ENCODE peak calls at places on chromosomes 16 and 17, in four cellular contexts. One of them, this sample, is unnamed.

GRCh38 chr17:67431210-67432015 is 54.3 kb downstream of the PITPNC1 start:
- DNase-seq in fibroblast of the aortic adventitia: peak
- DNase-seq in fibroblast of lung: peak
- DNase-seq in fibroblast of mammary gland: peak
- DNase-seq in this sample: peak

GRCh38 chr17:63275318-63275967 is 170.7 kb downstream of the CYB561 start:
- DNase-seq in fibroblast of the aortic adventitia: peak
- DNase-seq in fibroblast of lung: peak
- DNase-seq in fibroblast of mammary gland: peak
- DNase-seq in this sample: peak

GRCh38 chr16:85716680-85717038 is 27.9 kb upstream of the GINS2 start:
- DNase-seq in fibroblast of the aortic adventitia: no peak
- DNase-seq in fibroblast of lung: no peak
- DNase-seq in fibroblast of mammary gland: no peak
- DNase-seq in this sample: no peak

GRCh38 chr16:69633375-69633774 is 67.6 kb downstream of the NFAT5 start:
- DNase-seq in fibroblast of the aortic adventitia: no peak
- DNase-seq in fibroblast of lung: no peak
- DNase-seq in fibroblast of mammary gland: no peak
- DNase-seq in this sample: no peak

GRCh38 chr16:58063377-58064076 is 38.0 kb downstream of the MMP15 start:
- DNase-seq in fibroblast of the aortic adventitia: no peak
- DNase-seq in fibroblast of lung: no peak
- DNase-seq in fibroblast of mammary gland: no peak
- DNase-seq in this sample: no peak

GRCh38 chr16:24846548-24847357 is 990 bp downstream of the SLC5A11 start:
- DNase-seq in fibroblast of the aortic adventitia: no peak
- DNase-seq in fibroblast of lung: no peak
- DNase-seq in fibroblast of mammary gland: no peak
- DNase-seq in this sample: no peak

GRCh38 chr17:18182978-18183333 is 672 bp upstream of the ALKBH5 start:
- DNase-seq in fibroblast of the aortic adventitia: no peak
- DNase-seq in fibroblast of lung: peak
- DNase-seq in fibroblast of mammary gland: no peak
- DNase-seq in this sample: peak

GRCh38 chr16:70686376-70687171 is 721 bp upstream of the MTSS2 start:
- DNase-seq in fibroblast of the aortic adventitia: no peak
- DNase-seq in fibroblast of lung: no peak
- DNase-seq in fibroblast of mammary gland: no peak
- DNase-seq in this sample: no peak

GRCh38 chr16:31141489-31142108 is 6.1 kb upstream of the PRSS8 start:
- DNase-seq in fibroblast of the aortic adventitia: no peak
- DNase-seq in fibroblast of lung: peak
- DNase-seq in fibroblast of mammary gland: peak
- DNase-seq in this sample: no peak

GRCh38 chr17:19747829-19748806 is at the start of gene ALDH3A1:
- DNase-seq in fibroblast of the aortic adventitia: no peak
- DNase-seq in fibroblast of lung: no peak
- DNase-seq in fibroblast of mammary gland: no peak
- DNase-seq in this sample: no peak

GRCh38 chr17:39132192-39132600 is 19.2 kb downstream of the PLXDC1 start:
- DNase-seq in fibroblast of the aortic adventitia: peak
- DNase-seq in fibroblast of lung: peak
- DNase-seq in fibroblast of mammary gland: peak
- DNase-seq in this sample: peak

DNA sequence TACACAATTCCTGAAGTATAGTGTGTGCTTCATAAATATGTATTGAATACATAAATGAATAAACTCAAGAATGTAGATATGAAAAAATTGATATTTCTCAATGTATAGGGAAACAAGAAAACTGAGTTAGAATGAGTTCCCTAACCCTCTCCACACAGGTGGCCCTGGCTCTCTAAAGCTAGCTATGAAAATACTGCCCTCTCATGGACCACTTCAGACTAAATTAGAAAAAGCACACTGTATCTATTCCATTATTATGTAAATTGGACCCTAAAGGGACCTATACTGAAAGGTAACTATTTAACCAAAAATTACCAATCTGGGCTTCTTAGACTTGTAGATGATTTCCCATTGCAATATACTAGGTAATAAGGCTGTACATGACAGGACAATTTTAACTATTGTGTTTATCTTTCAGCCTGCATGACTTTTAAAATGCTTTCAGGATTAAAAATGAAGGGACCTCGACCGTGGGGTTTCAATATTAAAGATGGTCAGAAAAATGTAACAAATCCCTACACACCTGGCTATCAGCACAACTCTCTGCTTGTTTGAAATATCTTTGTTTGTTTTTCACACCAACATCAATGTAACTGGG is 672.5 kb upstream of the KIF2B start:
- DNase-seq in fibroblast of the aortic adventitia: no peak
- DNase-seq in fibroblast of lung: no peak
- DNase-seq in fibroblast of mammary gland: no peak
- DNase-seq in this sample: no peak
- TF ChIP-seq CTCF in fibroblast of the aortic adventitia: no peak
- TF ChIP-seq CTCF in fibroblast of lung: no peak
- TF ChIP-seq CTCF in fibroblast of mammary gland: no peak
- TF ChIP-seq CTCF in this sample: no peak

DNA sequence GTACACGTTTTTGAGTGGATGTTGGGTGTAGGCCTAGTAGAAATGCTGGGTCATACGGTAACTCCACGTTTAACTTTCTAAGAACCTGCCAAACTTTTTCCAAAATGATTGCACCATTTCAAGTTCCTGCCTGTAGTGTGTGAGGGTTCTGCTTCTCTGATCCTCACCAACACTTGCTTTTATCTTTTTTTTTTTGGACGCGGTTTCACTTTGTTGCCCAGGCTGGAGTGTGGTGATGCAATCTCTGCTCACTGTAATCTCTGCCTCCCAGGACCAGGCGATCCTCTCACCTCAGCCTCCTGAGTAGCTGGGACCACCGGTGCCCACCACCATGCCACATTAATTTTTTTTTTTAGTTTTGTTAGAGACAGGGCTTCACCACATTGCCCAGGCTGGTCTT is 23.5 kb downstream of the ZNF750 start:
- DNase-seq in fibroblast of the aortic adventitia: peak
- DNase-seq in fibroblast of lung: no peak
- DNase-seq in fibroblast of mammary gland: no peak
- DNase-seq in this sample: peak
- TF ChIP-seq CTCF in fibroblast of the aortic adventitia: no peak
- TF ChIP-seq CTCF in fibroblast of lung: no peak
- TF ChIP-seq CTCF in fibroblast of mammary gland: no peak
- TF ChIP-seq CTCF in this sample: no peak

GRCh38 chr17:6427284-6427781 is 7.6 kb downstream of the AIPL1 start:
- DNase-seq in fibroblast of the aortic adventitia: peak
- DNase-seq in fibroblast of lung: peak
- DNase-seq in fibroblast of mammary gland: peak
- DNase-seq in this sample: peak
- TF ChIP-seq CTCF in fibroblast of the aortic adventitia: no peak
- TF ChIP-seq CTCF in fibroblast of lung: no peak
- TF ChIP-seq CTCF in fibroblast of mammary gland: no peak
- TF ChIP-seq CTCF in this sample: no peak

DNA sequence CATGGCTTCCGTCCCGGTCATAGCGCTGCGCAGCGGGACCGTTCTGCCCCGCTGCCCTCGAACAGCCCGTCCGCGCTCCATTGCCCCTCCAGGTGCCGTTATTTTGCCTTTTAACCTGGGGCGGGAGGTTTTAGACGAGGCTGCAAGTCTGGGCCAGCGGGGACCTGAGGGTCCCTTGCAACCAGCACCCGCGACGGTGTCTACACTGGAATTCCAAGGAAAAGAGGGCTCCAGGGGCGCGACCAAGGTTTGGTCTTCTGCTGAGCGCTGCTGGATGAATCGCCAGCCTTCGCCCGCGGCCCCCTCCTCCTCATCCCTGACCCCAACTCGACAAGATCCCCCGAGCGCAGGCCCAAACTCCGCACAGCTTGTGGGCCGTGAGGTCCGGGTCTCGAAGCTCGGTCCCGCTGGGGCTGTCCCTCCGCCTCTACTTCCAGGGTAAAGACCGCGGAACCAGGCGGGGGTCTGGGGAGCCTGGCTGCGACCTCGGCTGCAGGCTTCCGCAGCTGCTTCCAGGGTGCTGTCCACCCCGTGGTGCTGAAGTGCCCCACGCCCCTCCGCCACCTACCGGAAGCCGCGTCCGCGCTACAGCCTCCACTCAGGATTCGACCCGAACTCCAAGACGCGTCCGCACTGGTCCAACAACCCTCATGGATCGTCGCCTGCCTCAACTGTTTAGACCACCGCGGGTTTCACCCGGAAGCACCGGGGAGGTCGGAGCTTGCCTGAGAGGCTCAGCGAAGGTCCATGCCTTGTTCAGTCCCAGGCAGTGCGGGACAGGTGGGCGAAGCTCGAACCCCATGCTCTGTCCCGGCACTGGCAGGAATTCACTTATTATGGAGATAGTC is 10.1 kb upstream of the CA4 start:
- DNase-seq in fibroblast of the aortic adventitia: peak
- DNase-seq in fibroblast of lung: peak
- DNase-seq in fibroblast of mammary gland: peak
- DNase-seq in this sample: peak
- TF ChIP-seq CTCF in fibroblast of the aortic adventitia: peak
- TF ChIP-seq CTCF in fibroblast of lung: peak
- TF ChIP-seq CTCF in fibroblast of mammary gland: peak
- TF ChIP-seq CTCF in this sample: peak